ENCODE peak calls at places on chromosomes 12 and 14, in eight cellular contexts. One of them, this sample, is unnamed. For H3K4me1, the result is how much of the 10 kb centered on the place peaks cover.

GRCh38 chr12:105322070-105322469 is 8.4 kb upstream of the C12orf75 start:
- DNase-seq in hepatocyte: no peak
- DNase-seq in left lung: no peak
- DNase-seq in mucosa of descending colon: no peak
- DNase-seq in trophoblast cell: no peak
- DNase-seq in neural progenitor cell: no peak
- DNase-seq in body of pancreas: no peak
- DNase-seq in cardiac muscle cell: no peak
- DNase-seq in this sample: no peak

GRCh38 chr12:85829391-85829790 is 6.8 kb downstream of the RASSF9 start:
- DNase-seq in hepatocyte: no peak
- DNase-seq in left lung: no peak
- DNase-seq in mucosa of descending colon: no peak
- DNase-seq in trophoblast cell: no peak
- DNase-seq in neural progenitor cell: no peak
- DNase-seq in body of pancreas: no peak
- DNase-seq in cardiac muscle cell: no peak
- DNase-seq in this sample: no peak

GRCh38 chr14:99077844-99078236 is 194.2 kb downstream of the BCL11B start:
- DNase-seq in hepatocyte: no peak
- DNase-seq in left lung: no peak
- DNase-seq in mucosa of descending colon: no peak
- DNase-seq in trophoblast cell: no peak
- DNase-seq in neural progenitor cell: no peak
- DNase-seq in body of pancreas: no peak
- DNase-seq in cardiac muscle cell: no peak
- DNase-seq in this sample: no peak

GRCh38 chr12:11697670-11698387 is 48.4 kb downstream of the ETV6 start:
- DNase-seq in hepatocyte: no peak
- DNase-seq in left lung: no peak
- DNase-seq in mucosa of descending colon: no peak
- DNase-seq in trophoblast cell: no peak
- DNase-seq in neural progenitor cell: no peak
- DNase-seq in body of pancreas: no peak
- DNase-seq in cardiac muscle cell: no peak
- DNase-seq in this sample: no peak

GRCh38 chr12:57096099-57096572 is 7.2 kb downstream of the NAB2 start:
- DNase-seq in hepatocyte: peak
- DNase-seq in left lung: no peak
- DNase-seq in mucosa of descending colon: no peak
- DNase-seq in trophoblast cell: no peak
- DNase-seq in neural progenitor cell: no peak
- DNase-seq in body of pancreas: no peak
- DNase-seq in cardiac muscle cell: no peak
- DNase-seq in this sample: no peak

GRCh38 chr12:83841620-83842019 is 1071.0 kb downstream of the SLC6A15 start:
- DNase-seq in hepatocyte: no peak
- DNase-seq in left lung: no peak
- DNase-seq in mucosa of descending colon: no peak
- DNase-seq in trophoblast cell: no peak
- DNase-seq in neural progenitor cell: no peak
- DNase-seq in body of pancreas: no peak
- DNase-seq in cardiac muscle cell: no peak
- DNase-seq in this sample: no peak

GRCh38 chr14:77094672-77095284 is 3.3 kb upstream of the CIPC start:
- DNase-seq in hepatocyte: peak
- DNase-seq in left lung: peak
- DNase-seq in mucosa of descending colon: no peak
- DNase-seq in trophoblast cell: peak
- DNase-seq in neural progenitor cell: peak
- DNase-seq in body of pancreas: peak
- DNase-seq in cardiac muscle cell: peak
- DNase-seq in this sample: peak

GRCh38 chr12:53255993-53256392 is 12.1 kb upstream of the ESPL1 start:
- DNase-seq in hepatocyte: no peak
- DNase-seq in left lung: no peak
- DNase-seq in mucosa of descending colon: no peak
- DNase-seq in trophoblast cell: no peak
- DNase-seq in neural progenitor cell: no peak
- DNase-seq in body of pancreas: no peak
- DNase-seq in cardiac muscle cell: no peak
- DNase-seq in this sample: no peak

GRCh38 chr12:26275313-26276257 is 80.2 kb downstream of the SSPN start:
- DNase-seq in hepatocyte: no peak
- DNase-seq in left lung: no peak
- DNase-seq in mucosa of descending colon: no peak
- DNase-seq in trophoblast cell: no peak
- DNase-seq in neural progenitor cell: no peak
- DNase-seq in body of pancreas: no peak
- DNase-seq in cardiac muscle cell: no peak
- DNase-seq in this sample: no peak

GRCh38 chr12:9509464-9510166 is 98.1 kb downstream of the KLRB1 start:
- DNase-seq in hepatocyte: no peak
- DNase-seq in left lung: no peak
- DNase-seq in mucosa of descending colon: no peak
- DNase-seq in trophoblast cell: no peak
- DNase-seq in neural progenitor cell: no peak
- DNase-seq in body of pancreas: no peak
- DNase-seq in cardiac muscle cell: no peak
- DNase-seq in this sample: no peak

GRCh38 chr12:5432011-5432400 is at the start of gene NTF3:
- DNase-seq in hepatocyte: peak
- DNase-seq in left lung: no peak
- DNase-seq in mucosa of descending colon: no peak
- DNase-seq in trophoblast cell: no peak
- DNase-seq in neural progenitor cell: peak
- DNase-seq in body of pancreas: no peak
- DNase-seq in cardiac muscle cell: peak
- DNase-seq in this sample: no peak

GRCh38 chr12:115597157-115597712 is 680.3 kb downstream of the MED13L start:
- DNase-seq in hepatocyte: peak
- DNase-seq in left lung: no peak
- DNase-seq in mucosa of descending colon: no peak
- DNase-seq in trophoblast cell: peak
- DNase-seq in neural progenitor cell: no peak
- DNase-seq in body of pancreas: no peak
- DNase-seq in cardiac muscle cell: no peak
- DNase-seq in this sample: no peak

GRCh38 chr12:131114331-131114730 is 160.6 kb downstream of the ADGRD1 start:
- DNase-seq in hepatocyte: no peak
- DNase-seq in left lung: no peak
- DNase-seq in mucosa of descending colon: no peak
- DNase-seq in trophoblast cell: no peak
- DNase-seq in neural progenitor cell: no peak
- DNase-seq in body of pancreas: no peak
- DNase-seq in cardiac muscle cell: no peak
- DNase-seq in this sample: peak

GRCh38 chr14:77311217-77311616 is 9.5 kb downstream of the POMT2 start:
- DNase-seq in hepatocyte: no peak
- DNase-seq in left lung: no peak
- DNase-seq in mucosa of descending colon: no peak
- DNase-seq in trophoblast cell: no peak
- DNase-seq in neural progenitor cell: no peak
- DNase-seq in body of pancreas: no peak
- DNase-seq in cardiac muscle cell: no peak
- DNase-seq in this sample: no peak

GRCh38 chr14:100381386-100382105 is 58.4 kb downstream of the SLC25A47 start:
- DNase-seq in hepatocyte: no peak
- DNase-seq in left lung: no peak
- DNase-seq in mucosa of descending colon: no peak
- DNase-seq in trophoblast cell: no peak
- DNase-seq in neural progenitor cell: peak
- DNase-seq in body of pancreas: no peak
- DNase-seq in cardiac muscle cell: no peak
- DNase-seq in this sample: no peak

GRCh38 chr12:14886271-14886670 is 617 bp upstream of the MGP start:
- DNase-seq in hepatocyte: no peak
- DNase-seq in left lung: no peak
- DNase-seq in mucosa of descending colon: no peak
- DNase-seq in trophoblast cell: no peak
- DNase-seq in neural progenitor cell: no peak
- DNase-seq in body of pancreas: no peak
- DNase-seq in cardiac muscle cell: no peak
- DNase-seq in this sample: no peak

GRCh38 chr12:108704527-108704926 is 26.8 kb downstream of the CORO1C start:
- DNase-seq in hepatocyte: peak
- DNase-seq in left lung: no peak
- DNase-seq in mucosa of descending colon: no peak
- DNase-seq in trophoblast cell: no peak
- DNase-seq in neural progenitor cell: no peak
- DNase-seq in body of pancreas: no peak
- DNase-seq in cardiac muscle cell: no peak
- DNase-seq in this sample: no peak

GRCh38 chr12:121162384-121162783 is 29.7 kb downstream of the P2RX7 start:
- DNase-seq in hepatocyte: no peak
- DNase-seq in left lung: no peak
- DNase-seq in mucosa of descending colon: no peak
- DNase-seq in trophoblast cell: no peak
- DNase-seq in neural progenitor cell: no peak
- DNase-seq in body of pancreas: no peak
- DNase-seq in cardiac muscle cell: no peak
- DNase-seq in this sample: no peak

GRCh38 chr12:122823429-122823828 is 11.8 kb upstream of the HIP1R start:
- DNase-seq in hepatocyte: no peak
- DNase-seq in left lung: peak
- DNase-seq in mucosa of descending colon: no peak
- DNase-seq in trophoblast cell: no peak
- DNase-seq in neural progenitor cell: no peak
- DNase-seq in body of pancreas: peak
- DNase-seq in cardiac muscle cell: no peak
- DNase-seq in this sample: no peak

GRCh38 chr14:50399251-50400032 is 2.8 kb upstream of the CDKL1 start:
- DNase-seq in hepatocyte: peak
- DNase-seq in left lung: no peak
- DNase-seq in mucosa of descending colon: no peak
- DNase-seq in trophoblast cell: no peak
- DNase-seq in neural progenitor cell: no peak
- DNase-seq in body of pancreas: peak
- DNase-seq in cardiac muscle cell: no peak
- DNase-seq in this sample: no peak

GRCh38 chr12:9348906-9349518 is 140.8 kb upstream of the PZP start:
- DNase-seq in hepatocyte: no peak
- DNase-seq in left lung: no peak
- DNase-seq in mucosa of descending colon: no peak
- DNase-seq in trophoblast cell: no peak
- DNase-seq in neural progenitor cell: no peak
- DNase-seq in body of pancreas: no peak
- DNase-seq in cardiac muscle cell: no peak
- DNase-seq in this sample: no peak

DNA sequence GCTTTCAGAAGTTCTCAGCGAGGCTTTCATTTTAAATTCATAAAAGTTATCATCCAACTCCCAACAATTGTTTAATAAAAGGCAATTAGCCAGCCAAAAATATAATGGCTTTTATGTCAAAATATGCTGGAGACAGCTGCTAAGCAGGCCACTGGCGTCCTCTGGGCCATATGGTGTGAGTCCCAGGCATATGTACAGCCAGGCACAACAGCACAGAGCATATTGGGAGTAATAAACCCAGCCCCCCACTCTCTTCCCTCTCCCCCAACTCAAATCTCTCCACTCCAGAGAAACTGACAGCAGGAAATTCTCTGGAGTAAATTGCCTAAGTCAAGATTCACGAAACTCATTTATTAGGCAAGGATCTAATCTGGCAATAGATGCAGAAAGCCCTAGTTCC is 147.8 kb upstream of the SEL1L start:
- DNase-seq in hepatocyte: no peak
- DNase-seq in left lung: no peak
- DNase-seq in mucosa of descending colon: no peak
- DNase-seq in trophoblast cell: no peak
- DNase-seq in neural progenitor cell: no peak
- DNase-seq in body of pancreas: no peak
- DNase-seq in cardiac muscle cell: no peak
- DNase-seq in this sample: no peak
- H3K4me1 ChIP-seq in hepatocyte: under half
- H3K4me1 ChIP-seq in left lung: under half
- H3K4me1 ChIP-seq in mucosa of descending colon: under half
- H3K4me1 ChIP-seq in trophoblast cell: under half
- H3K4me1 ChIP-seq in neural progenitor cell: under half
- H3K4me1 ChIP-seq in body of pancreas: under half
- H3K4me1 ChIP-seq in cardiac muscle cell: under half
- H3K4me1 ChIP-seq in this sample: under half

GRCh38 chr12:2300886-2301285 is 248.1 kb downstream of the CACNA1C start:
- DNase-seq in hepatocyte: no peak
- DNase-seq in left lung: no peak
- DNase-seq in mucosa of descending colon: no peak
- DNase-seq in trophoblast cell: no peak
- DNase-seq in neural progenitor cell: no peak
- DNase-seq in body of pancreas: no peak
- DNase-seq in cardiac muscle cell: no peak
- DNase-seq in this sample: no peak

GRCh38 chr12:2300168-2300567 is 247.4 kb downstream of the CACNA1C start:
- DNase-seq in hepatocyte: no peak
- DNase-seq in left lung: no peak
- DNase-seq in mucosa of descending colon: no peak
- DNase-seq in trophoblast cell: no peak
- DNase-seq in neural progenitor cell: no peak
- DNase-seq in body of pancreas: no peak
- DNase-seq in cardiac muscle cell: no peak
- DNase-seq in this sample: no peak

GRCh38 chr12:2306012-2306411 is 253.2 kb downstream of the CACNA1C start:
- DNase-seq in hepatocyte: no peak
- DNase-seq in left lung: no peak
- DNase-seq in mucosa of descending colon: no peak
- DNase-seq in trophoblast cell: no peak
- DNase-seq in neural progenitor cell: peak
- DNase-seq in body of pancreas: no peak
- DNase-seq in cardiac muscle cell: no peak
- DNase-seq in this sample: no peak

GRCh38 chr12:2301531-2302461 is 249.0 kb downstream of the CACNA1C start:
- DNase-seq in hepatocyte: peak
- DNase-seq in left lung: no peak
- DNase-seq in mucosa of descending colon: no peak
- DNase-seq in trophoblast cell: no peak
- DNase-seq in neural progenitor cell: no peak
- DNase-seq in body of pancreas: no peak
- DNase-seq in cardiac muscle cell: no peak
- DNase-seq in this sample: no peak

GRCh38 chr12:2302711-2303255 is 250.0 kb downstream of the CACNA1C start:
- DNase-seq in hepatocyte: no peak
- DNase-seq in left lung: no peak
- DNase-seq in mucosa of descending colon: no peak
- DNase-seq in trophoblast cell: no peak
- DNase-seq in neural progenitor cell: no peak
- DNase-seq in body of pancreas: no peak
- DNase-seq in cardiac muscle cell: no peak
- DNase-seq in this sample: no peak
- H3K4me1 ChIP-seq in hepatocyte: under half
- H3K4me1 ChIP-seq in left lung: under half
- H3K4me1 ChIP-seq in mucosa of descending colon: under half
- H3K4me1 ChIP-seq in trophoblast cell: under half
- H3K4me1 ChIP-seq in neural progenitor cell: under half
- H3K4me1 ChIP-seq in body of pancreas: under half
- H3K4me1 ChIP-seq in cardiac muscle cell: under half
- H3K4me1 ChIP-seq in this sample: under half

GRCh38 chr12:68623984-68624383 is 13.3 kb downstream of the RAP1B start:
- DNase-seq in hepatocyte: no peak
- DNase-seq in left lung: no peak
- DNase-seq in mucosa of descending colon: no peak
- DNase-seq in trophoblast cell: no peak
- DNase-seq in neural progenitor cell: no peak
- DNase-seq in body of pancreas: no peak
- DNase-seq in cardiac muscle cell: no peak
- DNase-seq in this sample: no peak
- H3K4me1 ChIP-seq in hepatocyte: under half
- H3K4me1 ChIP-seq in left lung: under half
- H3K4me1 ChIP-seq in mucosa of descending colon: under half
- H3K4me1 ChIP-seq in trophoblast cell: under half
- H3K4me1 ChIP-seq in neural progenitor cell: under half
- H3K4me1 ChIP-seq in body of pancreas: under half
- H3K4me1 ChIP-seq in cardiac muscle cell: under half
- H3K4me1 ChIP-seq in this sample: half or more

GRCh38 chr12:13744566-13744965 is 236.8 kb downstream of the GRIN2B start:
- DNase-seq in hepatocyte: no peak
- DNase-seq in left lung: no peak
- DNase-seq in mucosa of descending colon: no peak
- DNase-seq in trophoblast cell: no peak
- DNase-seq in neural progenitor cell: peak
- DNase-seq in body of pancreas: no peak
- DNase-seq in cardiac muscle cell: no peak
- DNase-seq in this sample: no peak
- H3K4me1 ChIP-seq in hepatocyte: under half
- H3K4me1 ChIP-seq in left lung: under half
- H3K4me1 ChIP-seq in mucosa of descending colon: under half
- H3K4me1 ChIP-seq in trophoblast cell: under half
- H3K4me1 ChIP-seq in neural progenitor cell: half or more
- H3K4me1 ChIP-seq in body of pancreas: under half
- H3K4me1 ChIP-seq in cardiac muscle cell: under half
- H3K4me1 ChIP-seq in this sample: under half